ENCODE peak calls at places on chromosomes 12 and 14, in four cellular contexts. G is bronchial epithelial cell, V is cardiac muscle cell, K is PC-9. D is an unnamed sample.

GRCh38 chr14:79417961-79418360 is 793.3 kb downstream of the DIO2 start:
- DNase-seq in G (peak), V (no peak), K (no peak), D (no peak)

GRCh38 chr14:68612049-68612448 is 180.8 kb downstream of the ZFP36L1 start:
- DNase-seq in G (no peak), V (peak), K (no peak), D (no peak)

GRCh38 chr14:54168489-54168888 is 211.9 kb upstream of the BMP4 start:
- DNase-seq in G (peak), V (no peak), K (peak), D (peak)

GRCh38 chr14:22819191-22819988 is 4.2 kb upstream of the SLC7A7 start:
- DNase-seq in G (no peak), V (no peak), K (peak), D (peak)

GRCh38 chr12:118737985-118738540 is 243.3 kb upstream of the SRRM4 start:
- DNase-seq in G (no peak), V (no peak), K (no peak), D (no peak)

GRCh38 chr12:76515271-76515670 is 44.3 kb downstream of the OSBPL8 start:
- DNase-seq in G (no peak), V (no peak), K (no peak), D (no peak)

GRCh38 chr12:80165741-80166140 is 66.4 kb downstream of the OTOGL start:
- DNase-seq in G (no peak), V (no peak), K (no peak), D (no peak)

GRCh38 chr12:26126340-26127284 is 1.8 kb upstream of the BHLHE41 start:
- DNase-seq in G (peak), V (peak), K (peak), D (peak)

GRCh38 chr14:68683326-68683725 is 109.5 kb downstream of the ZFP36L1 start:
- DNase-seq in G (no peak), V (no peak), K (no peak), D (no peak)

GRCh38 chr14:21367582-21368144 is 16.2 kb downstream of the SUPT16H start:
- DNase-seq in G (no peak), V (no peak), K (no peak), D (no peak)

GRCh38 chr14:68824517-68825347 is 31.9 kb upstream of the ZFP36L1 start:
- DNase-seq in G (peak), V (peak), K (peak), D (no peak)

GRCh38 chr14:64194404-64194803 is 99.8 kb downstream of the ESR2 start:
- DNase-seq in G (no peak), V (no peak), K (no peak), D (no peak)

GRCh38 chr12:51323317-51323960 is 535 bp downstream of the BIN2 start:
- DNase-seq in G (no peak), V (no peak), K (no peak), D (no peak)

GRCh38 chr12:74535536-74535935 is 2.1 kb upstream of the ATXN7L3B start:
- DNase-seq in G (no peak), V (no peak), K (no peak), D (no peak)

GRCh38 chr12:66799548-66799947 is 120.7 kb upstream of the GRIP1 start:
- DNase-seq in G (no peak), V (no peak), K (no peak), D (no peak)

GRCh38 chr14:50362791-50363733 is 33.6 kb downstream of the CDKL1 start:
- DNase-seq in G (no peak), V (no peak), K (no peak), D (no peak)

GRCh38 chr12:95547522-95548055 is 3.7 kb downstream of the USP44 start:
- DNase-seq in G (peak), V (peak), K (no peak), D (no peak)

GRCh38 chr12:111870216-111870615 is 28.2 kb downstream of the MAPKAPK5 start:
- DNase-seq in G (no peak), V (no peak), K (no peak), D (no peak)

GRCh38 chr14:37056473-37056872 is 115.9 kb downstream of the SLC25A21 start:
- DNase-seq in G (peak), V (no peak), K (no peak), D (peak)

GRCh38 chr14:29925736-29926135 is 1.9 kb downstream of the PRKD1 start:
- DNase-seq in G (no peak), V (no peak), K (no peak), D (no peak)

GRCh38 chr14:64906022-64906421 is 8.2 kb upstream of the CHURC1 start:
- DNase-seq in G (no peak), V (no peak), K (no peak), D (no peak)

GRCh38 chr14:75310295-75311059 is 31.8 kb downstream of the FOS start:
- DNase-seq in G (peak), V (no peak), K (peak), D (peak)

GRCh38 chr14:95407342-95407741 is 87.6 kb upstream of the CLMN start:
- DNase-seq in G (no peak), V (no peak), K (no peak), D (no peak)

GRCh38 chr12:92702754-92703679 is at the start of gene PLEKHG7:
- DNase-seq in G (peak), V (no peak), K (no peak), D (no peak)

GRCh38 chr12:1544991-1545700 is 49.2 kb downstream of the FBXL14 start:
- DNase-seq in G (peak), V (no peak), K (no peak), D (no peak)

GRCh38 chr12:132559652-132560420 is 50.5 kb downstream of the LRCOL1 start:
- DNase-seq in G (no peak), V (peak), K (peak), D (peak)

GRCh38 chr12:66695130-66695529 is 16.3 kb upstream of the GRIP1 start:
- DNase-seq in G (no peak), V (no peak), K (no peak), D (no peak)

GRCh38 chr14:74426202-74426582 is at the start of gene SYNDIG1L:
- DNase-seq in G (no peak), V (no peak), K (no peak), D (no peak)

GRCh38 chr12:109421355-109422087 is 55.6 kb downstream of the KCTD10 start:
- DNase-seq in G (no peak), V (no peak), K (no peak), D (no peak)

GRCh38 chr14:89351364-89351957 is 65.6 kb downstream of the FOXN3 start:
- DNase-seq in G (no peak), V (peak), K (no peak), D (no peak)

GRCh38 chr12:4273651-4274395 is at the start of gene CCND2:
- DNase-seq in G (peak), V (peak), K (no peak), D (peak)

GRCh38 chr12:130163461-130164215 is 1.4 kb downstream of the FZD10 start:
- DNase-seq in G (no peak), V (no peak), K (no peak), D (no peak)
- H3K4me3 ChIP-seq in G (no peak), V (no peak), K (no peak), D (no peak)

GRCh38 chr12:122067966-122068365 is 10.6 kb upstream of the MLXIP start:
- DNase-seq in G (no peak), V (no peak), K (no peak), D (no peak)

GRCh38 chr12:122064034-122064777 is 14.3 kb upstream of the MLXIP start:
- DNase-seq in G (peak), V (peak), K (peak), D (peak)

GRCh38 chr12:122064780-122065588 is 13.6 kb upstream of the MLXIP start:
- DNase-seq in G (peak), V (peak), K (peak), D (no peak)

GRCh38 chr12:122063691-122064033 is 14.9 kb upstream of the MLXIP start:
- DNase-seq in G (no peak), V (no peak), K (peak), D (no peak)

GRCh38 chr12:122067548-122067947 is 11.0 kb upstream of the MLXIP start:
- DNase-seq in G (no peak), V (no peak), K (no peak), D (no peak)
- H3K4me3 ChIP-seq in G (no peak), V (no peak), K (no peak), D (no peak)

GRCh38 chr14:101761881-101762529 is 496 bp downstream of the PPP2R5C start:
- DNase-seq in G (no peak), V (peak), K (peak), D (no peak)
- H3K4me3 ChIP-seq in G (peak), V (peak), K (peak), D (peak)

DNA sequence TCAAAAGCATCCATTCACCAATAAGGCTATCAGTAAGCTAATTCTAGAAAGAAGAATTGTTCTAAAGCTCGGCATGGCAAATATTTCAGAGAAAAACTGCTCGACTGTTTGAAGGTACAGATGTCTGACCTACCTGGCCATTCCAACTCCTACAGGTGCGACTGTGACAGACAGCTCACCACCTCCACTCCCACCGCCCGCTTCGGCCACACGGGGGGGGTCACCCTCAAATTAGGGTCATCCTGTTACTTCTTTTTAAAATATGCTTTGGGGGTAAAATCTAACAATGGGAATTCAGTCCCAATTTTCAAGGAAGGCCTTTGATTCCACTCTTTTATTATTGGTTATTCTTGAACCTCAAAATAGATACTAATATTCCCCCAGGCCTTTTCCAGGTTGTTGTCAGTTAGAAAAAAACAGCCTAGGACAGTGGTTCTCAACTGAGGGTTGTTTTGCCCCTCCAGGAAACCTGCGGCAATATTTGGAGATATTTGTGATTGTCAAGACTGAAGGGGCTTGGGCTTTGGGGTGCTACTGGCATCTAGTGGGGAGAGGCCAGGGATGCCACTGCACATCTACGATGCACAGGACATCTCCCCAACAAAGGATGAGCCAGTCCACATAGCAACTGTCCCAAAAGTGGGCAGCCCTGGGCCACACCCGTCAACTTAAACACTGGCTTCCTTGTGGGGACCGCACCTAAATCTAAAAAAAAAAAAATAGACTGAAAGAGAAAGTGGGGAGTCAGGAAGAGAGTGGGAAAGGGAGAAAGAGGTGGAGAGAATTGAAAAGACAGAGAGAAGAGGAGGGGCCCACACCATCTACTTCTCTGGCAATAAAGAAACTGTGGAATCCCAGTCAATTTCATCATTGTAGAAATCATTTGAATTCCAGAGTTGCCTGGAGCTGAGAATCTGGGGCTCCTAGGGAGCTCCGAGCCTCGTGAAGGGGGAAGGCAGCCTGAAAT is 81.0 kb downstream of the BCL11B start:
- DNase-seq in G (no peak), V (no peak), K (no peak), D (peak)
- H3K4me3 ChIP-seq in G (no peak), V (no peak), K (no peak), D (no peak)

GRCh38 chr12:30923057-30923456 is 3.5 kb upstream of the TSPAN11 start:
- DNase-seq in G (no peak), V (no peak), K (no peak), D (no peak)

GRCh38 chr12:30927210-30927576 is 645 bp downstream of the TSPAN11 start:
- DNase-seq in G (no peak), V (no peak), K (no peak), D (no peak)

GRCh38 chr12:30926243-30927209 is at the start of gene TSPAN11:
- DNase-seq in G (no peak), V (peak), K (no peak), D (no peak)

GRCh38 chr12:30928356-30929264 is 2.1 kb downstream of the TSPAN11 start:
- DNase-seq in G (no peak), V (peak), K (no peak), D (no peak)

GRCh38 chr12:30925607-30926242 is 823 bp upstream of the TSPAN11 start:
- DNase-seq in G (no peak), V (no peak), K (no peak), D (no peak)
- H3K4me3 ChIP-seq in G (no peak), V (peak), K (no peak), D (no peak)

GRCh38 chr12:114691196-114691595 is 7.2 kb upstream of the TBX3 start:
- DNase-seq in G (no peak), V (no peak), K (no peak), D (no peak)

GRCh38 chr12:114694436-114695304 is 10.7 kb upstream of the TBX3 start:
- DNase-seq in G (peak), V (no peak), K (no peak), D (no peak)

GRCh38 chr12:114693532-114693931 is 9.6 kb upstream of the TBX3 start:
- DNase-seq in G (no peak), V (no peak), K (no peak), D (no peak)

GRCh38 chr12:114691810-114692557 is 8.0 kb upstream of the TBX3 start:
- DNase-seq in G (no peak), V (no peak), K (no peak), D (peak)

GRCh38 chr12:114692558-114693531 is 8.9 kb upstream of the TBX3 start:
- DNase-seq in G (no peak), V (no peak), K (no peak), D (peak)
- H3K4me3 ChIP-seq in G (no peak), V (peak), K (no peak), D (peak)

DNA sequence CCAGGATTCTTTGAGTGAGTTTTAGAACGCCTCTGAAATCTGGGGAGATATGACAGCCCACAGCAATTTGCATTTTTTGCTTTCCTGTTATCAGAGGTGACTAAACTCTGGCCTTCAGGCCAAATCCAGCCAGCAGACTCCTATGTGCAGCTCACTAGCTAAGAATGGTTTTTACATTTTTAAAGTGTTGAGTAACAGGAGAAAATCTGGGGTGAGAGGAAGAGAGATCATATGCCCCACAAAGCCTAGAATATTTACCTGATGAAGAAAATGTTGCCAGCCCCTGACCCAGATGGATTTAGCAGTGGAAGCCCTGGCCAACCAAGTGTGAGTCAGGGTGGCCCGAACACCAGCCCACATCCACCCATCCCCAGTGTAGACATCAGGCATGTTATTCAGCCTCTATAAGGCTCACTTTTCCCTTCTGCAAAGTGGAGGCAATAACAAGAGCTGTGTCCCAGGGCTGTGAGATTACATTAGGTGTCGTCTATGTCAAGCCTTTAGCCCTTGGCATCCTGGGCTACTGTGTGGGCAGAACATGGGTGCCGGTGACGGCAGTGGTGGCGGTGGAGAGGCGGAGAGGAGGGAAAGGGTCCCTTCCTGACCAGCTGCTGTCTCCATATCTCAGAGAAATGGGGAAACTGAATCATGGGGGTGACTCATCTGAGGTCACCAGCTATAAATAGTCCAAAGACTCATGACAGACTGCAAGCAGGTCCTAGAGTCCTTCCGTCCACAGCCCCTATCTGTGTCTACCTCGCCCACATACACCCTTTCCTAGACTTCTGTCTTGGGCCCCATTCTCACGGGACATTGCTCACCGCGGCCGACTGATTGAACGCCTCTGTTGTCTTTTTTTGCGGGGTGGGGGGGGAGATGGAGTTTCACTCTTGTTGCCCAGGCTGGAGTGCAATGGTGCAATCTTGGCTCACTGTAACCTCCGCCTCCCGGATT is 32.6 kb upstream of the CD9 start:
- DNase-seq in G (peak), V (no peak), K (peak), D (peak)
- H3K4me3 ChIP-seq in G (no peak), V (no peak), K (peak), D (no peak)

GRCh38 chr12:57093412-57094193 is 4.7 kb downstream of the NAB2 start:
- DNase-seq in G (peak), V (peak), K (peak), D (peak)
- H3K4me3 ChIP-seq in G (no peak), V (no peak), K (no peak), D (no peak)

DNA sequence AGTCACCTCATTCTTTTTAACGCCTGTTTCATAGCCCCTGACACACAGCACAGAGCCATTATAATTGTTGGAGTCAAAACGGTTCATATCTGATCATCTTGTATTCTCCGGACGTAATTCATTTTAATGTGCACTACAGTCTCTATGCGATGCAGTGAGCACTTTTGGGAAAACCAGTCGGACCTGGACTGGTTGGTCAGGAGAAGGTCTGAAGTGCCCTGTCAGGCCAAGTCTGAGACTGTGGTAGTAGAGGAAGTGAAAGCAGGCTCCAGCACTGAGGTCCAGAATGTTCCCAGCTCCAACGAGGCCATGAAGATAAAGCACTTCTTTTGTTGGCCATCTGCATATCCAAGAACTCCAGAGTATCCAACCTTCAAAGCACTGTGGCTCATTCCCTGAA is 117.1 kb upstream of the NCOR2 start:
- DNase-seq in G (no peak), V (no peak), K (no peak), D (no peak)
- H3K4me3 ChIP-seq in G (no peak), V (no peak), K (no peak), D (no peak)

GRCh38 chr12:104721065-104721458 is 237.0 kb downstream of the SLC41A2 start:
- DNase-seq in G (no peak), V (no peak), K (no peak), D (no peak)
- H3K4me3 ChIP-seq in G (no peak), V (no peak), K (no peak), D (no peak)

D was measured in mammary epithelial cell.